ENCODE peak calls at places on chromosome 14, in nine cellular contexts. W is T-helper 17 cell; D is C1 segment of cervical spinal cord; G is H54; T is left colon; F is hepatic stellate cell; N is activated CD4-positive, alpha-beta T cell treated with anti-CD3 and anti-CD28 coated beads, Interleukin-2, amount 10 ng/mL, durations not matched to agents 7 days and 5 days; V is Ammon's horn; I is SK-N-DZ. R is an unnamed sample.

GRCh38 chr14:87497301-87497700 is 495.7 kb downstream of the GALC start:
- DNase-seq in D (no peak), W (no peak), V (no peak), N (no peak), I (no peak), T (no peak), F (no peak), G (no peak), R (no peak)

GRCh38 chr14:88256997-88257755 is 65.9 kb downstream of the KCNK10 start:
- DNase-seq in W (no peak), D (no peak), T (no peak), I (no peak), N (no peak), V (no peak), F (no peak), G (no peak), R (no peak)

GRCh38 chr14:102182190-102182589 is 42.5 kb downstream of the WDR20 start:
- DNase-seq in N (no peak), D (no peak), G (peak), I (no peak), T (no peak), V (no peak), F (no peak), W (no peak), R (no peak)

GRCh38 chr14:96154900-96155299 is 49.7 kb upstream of the BDKRB2 start:
- DNase-seq in W (no peak), V (no peak), F (no peak), G (no peak), T (no peak), N (no peak), D (no peak), I (no peak), R (no peak)

GRCh38 chr14:70907996-70908917 is 998 bp downstream of the PCNX1 start:
- DNase-seq in V (peak), G (peak), F (peak), N (peak), I (peak), W (no peak), T (peak), D (peak), R (no peak)

GRCh38 chr14:81582420-81582819 is 48.8 kb upstream of the SEL1L start:
- DNase-seq in D (no peak), T (no peak), V (no peak), F (no peak), I (no peak), N (no peak), G (no peak), W (no peak), R (no peak)

GRCh38 chr14:21092147-21093011 is 6.1 kb downstream of the ZNF219 start:
- DNase-seq in T (peak), D (peak), W (peak), V (peak), I (peak), N (peak), G (peak), F (peak), R (peak)

GRCh38 chr14:24670594-24670993 is 36.6 kb upstream of the GZMB start:
- DNase-seq in F (no peak), I (no peak), D (no peak), G (no peak), N (no peak), T (no peak), W (no peak), V (no peak), R (no peak)

GRCh38 chr14:41663478-41663845 is 56.8 kb downstream of the LRFN5 start:
- DNase-seq in D (no peak), F (no peak), I (no peak), N (no peak), T (no peak), W (no peak), V (no peak), G (no peak), R (no peak)

GRCh38 chr14:97212399-97212798 is 415.2 kb downstream of the VRK1 start:
- DNase-seq in G (no peak), D (no peak), W (no peak), F (no peak), V (no peak), I (no peak), T (no peak), N (no peak), R (no peak)

GRCh38 chr14:104685216-104685997 is 4.0 kb upstream of the INF2 start:
- DNase-seq in W (no peak), F (no peak), D (no peak), N (no peak), V (no peak), G (no peak), I (no peak), T (peak), R (no peak)

GRCh38 chr14:34247605-34248004 is 214.4 kb downstream of the SPTSSA start:
- DNase-seq in T (no peak), I (no peak), G (no peak), V (no peak), F (no peak), W (no peak), N (no peak), D (no peak), R (no peak)

GRCh38 chr14:90903101-90903500 is 86.9 kb upstream of the TTC7B start:
- DNase-seq in F (peak), D (peak), G (peak), T (peak), N (peak), I (peak), V (peak), W (no peak), R (peak)

GRCh38 chr14:65462411-65462810 is 49.9 kb downstream of the FUT8 start:
- DNase-seq in D (no peak), T (no peak), F (peak), G (peak), W (no peak), I (no peak), V (no peak), N (no peak), R (no peak)

GRCh38 chr14:53848851-53849250 is 107.8 kb downstream of the BMP4 start:
- DNase-seq in V (no peak), T (no peak), W (no peak), F (no peak), I (no peak), N (no peak), G (no peak), D (no peak), R (no peak)

R was measured in naive B cell.